ENCODE peak calls at places on chromosomes 16 and 17, in nine cellular contexts. One of them, this sample, is unnamed.

GRCh38 chr17:15436399-15437369 is 30.7 kb downstream of the CDRT4 start:
- DNase-seq in psoas muscle: peak; percentile 79
- DNase-seq in NCI-H1092 treated with DMSO at 0.1 percent for 48 hours: peak; percentile 93
- DNase-seq in midbrain: peak; percentile 75
- DNase-seq in activated gamma-delta T cell treated with Interleukin-2 at 50 U/mL for 16 hours: peak; percentile 21
- DNase-seq in nephron progenitor cell: no peak
- DNase-seq in HS-27A: peak; percentile 33
- DNase-seq in RWPE2: no peak
- DNase-seq in NCI-H82: peak; percentile 57
- DNase-seq in this sample: no peak

GRCh38 chr16:4052801-4053662 is 63.2 kb downstream of the ADCY9 start:
- DNase-seq in psoas muscle: peak; percentile 78
- DNase-seq in HS-27A: no peak
- DNase-seq in RWPE2: no peak
- DNase-seq in nephron progenitor cell: no peak
- DNase-seq in activated gamma-delta T cell treated with Interleukin-2 at 50 U/mL for 16 hours: no peak
- DNase-seq in midbrain: peak; percentile 78
- DNase-seq in NCI-H1092 treated with DMSO at 0.1 percent for 48 hours: peak; percentile 99
- DNase-seq in NCI-H82: no peak
- DNase-seq in this sample: no peak

GRCh38 chr17:2025622-2026309 is 632 bp upstream of the RTN4RL1 start:
- DNase-seq in midbrain: peak; percentile 34
- DNase-seq in NCI-H82: peak; percentile 95
- DNase-seq in HS-27A: no peak
- DNase-seq in nephron progenitor cell: peak; percentile 79
- DNase-seq in activated gamma-delta T cell treated with Interleukin-2 at 50 U/mL for 16 hours: no peak
- DNase-seq in psoas muscle: peak; percentile 75
- DNase-seq in NCI-H1092 treated with DMSO at 0.1 percent for 48 hours: peak; percentile 68
- DNase-seq in RWPE2: no peak
- DNase-seq in this sample: no peak

GRCh38 chr16:50585331-50585776 is 37.2 kb downstream of the NKD1 start:
- DNase-seq in NCI-H82: no peak
- DNase-seq in HS-27A: no peak
- DNase-seq in NCI-H1092 treated with DMSO at 0.1 percent for 48 hours: no peak
- DNase-seq in midbrain: peak; percentile 15
- DNase-seq in nephron progenitor cell: no peak
- DNase-seq in psoas muscle: peak; percentile 78
- DNase-seq in activated gamma-delta T cell treated with Interleukin-2 at 50 U/mL for 16 hours: no peak
- DNase-seq in RWPE2: no peak
- DNase-seq in this sample: no peak

GRCh38 chr17:1399366-1399678 is 700 bp downstream of the YWHAE start:
- DNase-seq in RWPE2: peak; percentile 63
- DNase-seq in nephron progenitor cell: no peak
- DNase-seq in NCI-H82: no peak
- DNase-seq in HS-27A: no peak
- DNase-seq in midbrain: peak; percentile 78
- DNase-seq in NCI-H1092 treated with DMSO at 0.1 percent for 48 hours: no peak
- DNase-seq in psoas muscle: no peak
- DNase-seq in activated gamma-delta T cell treated with Interleukin-2 at 50 U/mL for 16 hours: no peak
- DNase-seq in this sample: peak; percentile 89

GRCh38 chr17:67376509-67376891 is 581 bp upstream of the PITPNC1 start:
- DNase-seq in RWPE2: no peak
- DNase-seq in activated gamma-delta T cell treated with Interleukin-2 at 50 U/mL for 16 hours: peak; percentile 27
- DNase-seq in psoas muscle: no peak
- DNase-seq in NCI-H82: no peak
- DNase-seq in HS-27A: no peak
- DNase-seq in NCI-H1092 treated with DMSO at 0.1 percent for 48 hours: peak; percentile 33
- DNase-seq in nephron progenitor cell: no peak
- DNase-seq in midbrain: no peak
- DNase-seq in this sample: no peak

GRCh38 chr17:27577884-27578717 is 52.9 kb upstream of the LGALS9 start:
- DNase-seq in midbrain: no peak
- DNase-seq in activated gamma-delta T cell treated with Interleukin-2 at 50 U/mL for 16 hours: no peak
- DNase-seq in NCI-H82: peak; percentile 77
- DNase-seq in RWPE2: no peak
- DNase-seq in NCI-H1092 treated with DMSO at 0.1 percent for 48 hours: no peak
- DNase-seq in nephron progenitor cell: no peak
- DNase-seq in HS-27A: no peak
- DNase-seq in psoas muscle: peak; percentile 52
- DNase-seq in this sample: peak; percentile 17

GRCh38 chr16:23729503-23730424 is 16.7 kb upstream of the ERN2 start:
- DNase-seq in activated gamma-delta T cell treated with Interleukin-2 at 50 U/mL for 16 hours: no peak
- DNase-seq in nephron progenitor cell: no peak
- DNase-seq in RWPE2: no peak
- DNase-seq in NCI-H1092 treated with DMSO at 0.1 percent for 48 hours: no peak
- DNase-seq in psoas muscle: no peak
- DNase-seq in NCI-H82: peak; percentile 56
- DNase-seq in HS-27A: no peak
- DNase-seq in midbrain: no peak
- DNase-seq in this sample: no peak

GRCh38 chr17:7415784-7416183 is 4.3 kb upstream of the SPEM1 start:
- DNase-seq in activated gamma-delta T cell treated with Interleukin-2 at 50 U/mL for 16 hours: no peak
- DNase-seq in NCI-H1092 treated with DMSO at 0.1 percent for 48 hours: no peak
- DNase-seq in nephron progenitor cell: no peak
- DNase-seq in psoas muscle: no peak
- DNase-seq in midbrain: no peak
- DNase-seq in RWPE2: no peak
- DNase-seq in NCI-H82: no peak
- DNase-seq in HS-27A: no peak
- DNase-seq in this sample: no peak

GRCh38 chr16:49593423-49594040 is 219.9 kb downstream of the C16orf78 start:
- DNase-seq in nephron progenitor cell: no peak
- DNase-seq in NCI-H1092 treated with DMSO at 0.1 percent for 48 hours: no peak
- DNase-seq in psoas muscle: no peak
- DNase-seq in activated gamma-delta T cell treated with Interleukin-2 at 50 U/mL for 16 hours: no peak
- DNase-seq in NCI-H82: peak; percentile 17
- DNase-seq in RWPE2: no peak
- DNase-seq in midbrain: no peak
- DNase-seq in HS-27A: no peak
- DNase-seq in this sample: no peak

GRCh38 chr16:23317266-23317661 is 15.2 kb downstream of the SCNN1B start:
- DNase-seq in nephron progenitor cell: no peak
- DNase-seq in NCI-H82: no peak
- DNase-seq in psoas muscle: no peak
- DNase-seq in midbrain: no peak
- DNase-seq in NCI-H1092 treated with DMSO at 0.1 percent for 48 hours: peak; percentile 92
- DNase-seq in HS-27A: no peak
- DNase-seq in RWPE2: no peak
- DNase-seq in activated gamma-delta T cell treated with Interleukin-2 at 50 U/mL for 16 hours: no peak
- DNase-seq in this sample: peak; percentile 56

GRCh38 chr17:55883112-55883511 is 132.3 kb downstream of the PCTP start:
- DNase-seq in midbrain: no peak
- DNase-seq in NCI-H1092 treated with DMSO at 0.1 percent for 48 hours: no peak
- DNase-seq in psoas muscle: no peak
- DNase-seq in activated gamma-delta T cell treated with Interleukin-2 at 50 U/mL for 16 hours: no peak
- DNase-seq in NCI-H82: no peak
- DNase-seq in HS-27A: no peak
- DNase-seq in RWPE2: no peak
- DNase-seq in nephron progenitor cell: no peak
- DNase-seq in this sample: no peak

GRCh38 chr16:49377196-49377755 is 3.7 kb downstream of the C16orf78 start:
- DNase-seq in HS-27A: no peak
- DNase-seq in NCI-H1092 treated with DMSO at 0.1 percent for 48 hours: no peak
- DNase-seq in psoas muscle: no peak
- DNase-seq in nephron progenitor cell: no peak
- DNase-seq in activated gamma-delta T cell treated with Interleukin-2 at 50 U/mL for 16 hours: no peak
- DNase-seq in RWPE2: no peak
- DNase-seq in midbrain: no peak
- DNase-seq in NCI-H82: no peak
- DNase-seq in this sample: no peak

GRCh38 chr17:77507116-77507885 is 366.5 kb downstream of the SEC14L1 start:
- DNase-seq in psoas muscle: no peak
- DNase-seq in RWPE2: no peak
- DNase-seq in NCI-H82: peak; percentile 62
- DNase-seq in activated gamma-delta T cell treated with Interleukin-2 at 50 U/mL for 16 hours: no peak
- DNase-seq in NCI-H1092 treated with DMSO at 0.1 percent for 48 hours: no peak
- DNase-seq in midbrain: no peak
- DNase-seq in nephron progenitor cell: no peak
- DNase-seq in HS-27A: no peak
- DNase-seq in this sample: peak; percentile 86

GRCh38 chr16:52283018-52283417 is 263.9 kb downstream of the TOX3 start:
- DNase-seq in NCI-H1092 treated with DMSO at 0.1 percent for 48 hours: no peak
- DNase-seq in midbrain: no peak
- DNase-seq in NCI-H82: no peak
- DNase-seq in nephron progenitor cell: no peak
- DNase-seq in psoas muscle: no peak
- DNase-seq in activated gamma-delta T cell treated with Interleukin-2 at 50 U/mL for 16 hours: no peak
- DNase-seq in RWPE2: no peak
- DNase-seq in HS-27A: no peak
- DNase-seq in this sample: no peak

GRCh38 chr16:53209489-53209888 is 154.7 kb downstream of the CHD9 start:
- DNase-seq in NCI-H82: peak; percentile 19
- DNase-seq in HS-27A: no peak
- DNase-seq in activated gamma-delta T cell treated with Interleukin-2 at 50 U/mL for 16 hours: no peak
- DNase-seq in RWPE2: no peak
- DNase-seq in midbrain: peak; percentile 8
- DNase-seq in NCI-H1092 treated with DMSO at 0.1 percent for 48 hours: no peak
- DNase-seq in psoas muscle: no peak
- DNase-seq in nephron progenitor cell: no peak
- DNase-seq in this sample: no peak

GRCh38 chr16:76947694-76948093 is 243.3 kb upstream of the MON1B start:
- DNase-seq in HS-27A: no peak
- DNase-seq in RWPE2: no peak
- DNase-seq in activated gamma-delta T cell treated with Interleukin-2 at 50 U/mL for 16 hours: no peak
- DNase-seq in psoas muscle: no peak
- DNase-seq in NCI-H82: no peak
- DNase-seq in nephron progenitor cell: no peak
- DNase-seq in NCI-H1092 treated with DMSO at 0.1 percent for 48 hours: no peak
- DNase-seq in midbrain: no peak
- DNase-seq in this sample: no peak

GRCh38 chr17:78883090-78883532 is 19.9 kb downstream of the CEP295NL start:
- DNase-seq in psoas muscle: peak; percentile 84
- DNase-seq in nephron progenitor cell: no peak
- DNase-seq in RWPE2: no peak
- DNase-seq in NCI-H1092 treated with DMSO at 0.1 percent for 48 hours: no peak
- DNase-seq in midbrain: no peak
- DNase-seq in HS-27A: peak; percentile 91
- DNase-seq in activated gamma-delta T cell treated with Interleukin-2 at 50 U/mL for 16 hours: no peak
- DNase-seq in NCI-H82: no peak
- DNase-seq in this sample: no peak

GRCh38 chr16:62194828-62195227 is 158.6 kb upstream of the CDH8 start:
- DNase-seq in HS-27A: no peak
- DNase-seq in nephron progenitor cell: no peak
- DNase-seq in NCI-H1092 treated with DMSO at 0.1 percent for 48 hours: no peak
- DNase-seq in NCI-H82: peak; percentile 37
- DNase-seq in activated gamma-delta T cell treated with Interleukin-2 at 50 U/mL for 16 hours: no peak
- DNase-seq in RWPE2: no peak
- DNase-seq in psoas muscle: no peak
- DNase-seq in midbrain: no peak
- DNase-seq in this sample: no peak

GRCh38 chr16:87593710-87594258 is 8.5 kb upstream of the JPH3 start:
- DNase-seq in HS-27A: no peak
- DNase-seq in psoas muscle: no peak
- DNase-seq in midbrain: no peak
- DNase-seq in nephron progenitor cell: no peak
- DNase-seq in NCI-H82: no peak
- DNase-seq in RWPE2: no peak
- DNase-seq in NCI-H1092 treated with DMSO at 0.1 percent for 48 hours: no peak
- DNase-seq in activated gamma-delta T cell treated with Interleukin-2 at 50 U/mL for 16 hours: no peak
- DNase-seq in this sample: no peak

GRCh38 chr16:24539850-24540484 is 601 bp downstream of the RBBP6 start:
- DNase-seq in nephron progenitor cell: peak; percentile 66
- DNase-seq in RWPE2: no peak
- DNase-seq in HS-27A: no peak
- DNase-seq in NCI-H82: peak; percentile 50
- DNase-seq in NCI-H1092 treated with DMSO at 0.1 percent for 48 hours: peak; percentile 33
- DNase-seq in psoas muscle: peak; percentile 74
- DNase-seq in midbrain: peak; percentile 43
- DNase-seq in activated gamma-delta T cell treated with Interleukin-2 at 50 U/mL for 16 hours: peak; percentile 34
- DNase-seq in this sample: peak; percentile 92

GRCh38 chr16:86491643-86492030 is 18.7 kb upstream of the FOXF1 start:
- DNase-seq in psoas muscle: no peak
- DNase-seq in HS-27A: no peak
- DNase-seq in NCI-H82: no peak
- DNase-seq in NCI-H1092 treated with DMSO at 0.1 percent for 48 hours: no peak
- DNase-seq in RWPE2: no peak
- DNase-seq in nephron progenitor cell: no peak
- DNase-seq in activated gamma-delta T cell treated with Interleukin-2 at 50 U/mL for 16 hours: no peak
- DNase-seq in midbrain: peak; percentile 43
- DNase-seq in this sample: peak; percentile 2

GRCh38 chr17:57999496-58000017 is 7.5 kb downstream of the SRSF1 start:
- DNase-seq in RWPE2: no peak
- DNase-seq in nephron progenitor cell: peak; percentile 27
- DNase-seq in NCI-H82: peak; percentile 88
- DNase-seq in NCI-H1092 treated with DMSO at 0.1 percent for 48 hours: peak; percentile 69
- DNase-seq in HS-27A: no peak
- DNase-seq in midbrain: peak; percentile 73
- DNase-seq in activated gamma-delta T cell treated with Interleukin-2 at 50 U/mL for 16 hours: no peak
- DNase-seq in psoas muscle: no peak
- DNase-seq in this sample: no peak

GRCh38 chr16:67199808-67200198 is 872 bp downstream of the ELMO3 start:
- DNase-seq in NCI-H1092 treated with DMSO at 0.1 percent for 48 hours: no peak
- DNase-seq in nephron progenitor cell: no peak
- DNase-seq in activated gamma-delta T cell treated with Interleukin-2 at 50 U/mL for 16 hours: no peak
- DNase-seq in HS-27A: no peak
- DNase-seq in RWPE2: peak; percentile 64
- DNase-seq in midbrain: no peak
- DNase-seq in psoas muscle: no peak
- DNase-seq in NCI-H82: no peak
- DNase-seq in this sample: no peak

GRCh38 chr17:76442341-76443338 is 10.3 kb downstream of the UBE2O start:
- DNase-seq in NCI-H1092 treated with DMSO at 0.1 percent for 48 hours: no peak
- DNase-seq in midbrain: no peak
- DNase-seq in NCI-H82: no peak
- DNase-seq in RWPE2: no peak
- DNase-seq in psoas muscle: no peak
- DNase-seq in HS-27A: no peak
- DNase-seq in activated gamma-delta T cell treated with Interleukin-2 at 50 U/mL for 16 hours: no peak
- DNase-seq in nephron progenitor cell: no peak
- DNase-seq in this sample: no peak

GRCh38 chr17:77736207-77736600 is 222.3 kb upstream of the TNRC6C start:
- DNase-seq in NCI-H82: no peak
- DNase-seq in activated gamma-delta T cell treated with Interleukin-2 at 50 U/mL for 16 hours: no peak
- DNase-seq in RWPE2: peak; percentile 40
- DNase-seq in psoas muscle: no peak
- DNase-seq in NCI-H1092 treated with DMSO at 0.1 percent for 48 hours: peak; percentile 90
- DNase-seq in HS-27A: no peak
- DNase-seq in midbrain: no peak
- DNase-seq in nephron progenitor cell: peak; percentile 22
- DNase-seq in this sample: no peak

GRCh38 chr17:17947309-17947708 is 24.9 kb downstream of the TOM1L2 start:
- DNase-seq in activated gamma-delta T cell treated with Interleukin-2 at 50 U/mL for 16 hours: no peak
- DNase-seq in RWPE2: no peak
- DNase-seq in nephron progenitor cell: no peak
- DNase-seq in NCI-H82: peak; percentile 94
- DNase-seq in NCI-H1092 treated with DMSO at 0.1 percent for 48 hours: no peak
- DNase-seq in midbrain: no peak
- DNase-seq in psoas muscle: no peak
- DNase-seq in HS-27A: no peak
- DNase-seq in this sample: no peak

GRCh38 chr16:30430428-30430970 is 669 bp upstream of the DCTPP1 start:
- DNase-seq in midbrain: no peak
- DNase-seq in NCI-H82: no peak
- DNase-seq in RWPE2: no peak
- DNase-seq in nephron progenitor cell: peak; percentile 32
- DNase-seq in HS-27A: no peak
- DNase-seq in psoas muscle: peak; percentile 35
- DNase-seq in activated gamma-delta T cell treated with Interleukin-2 at 50 U/mL for 16 hours: no peak
- DNase-seq in NCI-H1092 treated with DMSO at 0.1 percent for 48 hours: no peak
- DNase-seq in this sample: no peak

GRCh38 chr16:63530208-63530607 is 1494.0 kb upstream of the CDH8 start:
- DNase-seq in NCI-H82: peak; percentile 0
- DNase-seq in nephron progenitor cell: no peak
- DNase-seq in NCI-H1092 treated with DMSO at 0.1 percent for 48 hours: no peak
- DNase-seq in HS-27A: no peak
- DNase-seq in activated gamma-delta T cell treated with Interleukin-2 at 50 U/mL for 16 hours: no peak
- DNase-seq in psoas muscle: no peak
- DNase-seq in RWPE2: no peak
- DNase-seq in midbrain: peak; percentile 2
- DNase-seq in this sample: no peak

This sample was measured in chondrocyte.